ENCODE peak calls at places on chromosome 22, in seven cellular contexts. M is neural progenitor cell, L is non-pigmented ciliary epithelial cell, C is aorta, H is skeletal muscle cell, E is NCI-H2107, F is stromal cell of bone marrow. Z is an unnamed sample.
A peak's percentile ranks its signal among the peaks of the same experiment; 100 is the strongest.

GRCh38 chr22:49450521-49450920 is 377.2 kb downstream of the BRD1 start:
- DNase-seq in M (peak; percentile 60), L (no peak), C (peak; percentile 43), H (no peak), E (no peak), F (no peak), Z (no peak)

GRCh38 chr22:20580611-20581502 is 73.4 kb downstream of the MED15 start:
- DNase-seq in M (no peak), L (no peak), C (no peak), H (no peak), E (no peak), F (no peak), Z (no peak)

GRCh38 chr22:26259510-26259909 is 90.2 kb downstream of the SEZ6L start:
- DNase-seq in M (peak; percentile 82), L (no peak), C (no peak), H (no peak), E (no peak), F (no peak), Z (peak; percentile 54)

GRCh38 chr22:47056361-47056760 is 293.9 kb downstream of the TBC1D22A start:
- DNase-seq in M (no peak), L (no peak), C (no peak), H (no peak), E (no peak), F (no peak), Z (no peak)

GRCh38 chr22:22923930-22924329 is 36.3 kb downstream of the IGLL5 start:
- DNase-seq in M (no peak), L (no peak), C (no peak), H (no peak), E (no peak), F (no peak), Z (no peak)

GRCh38 chr22:25068701-25069100 is 116.2 kb downstream of the KIAA1671 start:
- DNase-seq in M (no peak), L (no peak), C (no peak), H (no peak), E (no peak), F (no peak), Z (no peak)

GRCh38 chr22:19596680-19597398 is 72.6 kb upstream of the CLDN5 start:
- DNase-seq in M (no peak), L (no peak), C (no peak), H (no peak), E (no peak), F (no peak), Z (no peak)

GRCh38 chr22:44112191-44112590 is 68.5 kb upstream of the PARVG start:
- DNase-seq in M (no peak), L (no peak), C (peak; percentile 47), H (no peak), E (no peak), F (no peak), Z (no peak)

GRCh38 chr22:35966314-35967045 is 62.1 kb downstream of the RBFOX2 start:
- DNase-seq in M (no peak), L (no peak), C (no peak), H (no peak), E (no peak), F (no peak), Z (no peak)

GRCh38 chr22:31488988-31489617 is 539 bp downstream of the EIF4ENIF1 start:
- DNase-seq in M (peak; percentile 72), L (no peak), C (peak; percentile 80), H (no peak), E (no peak), F (no peak), Z (peak; percentile 25)

GRCh38 chr22:38299001-38299651 is 18.1 kb downstream of the CSNK1E start:
- DNase-seq in M (no peak), L (no peak), C (no peak), H (no peak), E (no peak), F (no peak), Z (no peak)

GRCh38 chr22:27032121-27032761 is 374.9 kb downstream of the MIAT start:
- DNase-seq in M (peak; percentile 11), L (no peak), C (peak; percentile 91), H (no peak), E (no peak), F (no peak), Z (no peak)

GRCh38 chr22:27765706-27766291 is 35.8 kb downstream of the MN1 start:
- DNase-seq in M (no peak), L (no peak), C (no peak), H (no peak), E (no peak), F (no peak), Z (no peak)

GRCh38 chr22:23270212-23270733 is 90.0 kb downstream of the BCR start:
- DNase-seq in M (peak; percentile 34), L (no peak), C (no peak), H (no peak), E (no peak), F (no peak), Z (no peak)